ENCODE peak calls at places on chromosomes 6 and 20, in eight cellular contexts. Z, D, L, N, V, K, G and S are unnamed samples.
A peak's percentile ranks its signal among the peaks of the same experiment; 100 is the strongest.

GRCh38 chr20:32638848-32639247 is 34.9 kb downstream of the C20orf203 start:
- DNase-seq in N (no peak), K (no peak), G (no peak), L (peak; percentile 77), Z (no peak), V (no peak), D (no peak), S (peak; percentile 17)

GRCh38 chr20:36839150-36839549 is 36.8 kb upstream of the TLDC2 start:
- DNase-seq in D (no peak), V (no peak), L (no peak), N (no peak), K (no peak), Z (no peak), G (no peak), S (no peak)

GRCh38 chr6:81985191-81985590 is 232.7 kb upstream of the TENT5A start:
- DNase-seq in D (no peak), Z (no peak), V (no peak), K (no peak), N (no peak), G (no peak), L (no peak), S (no peak)

GRCh38 chr20:62350098-62350628 is 16.9 kb downstream of the LAMA5 start:
- DNase-seq in Z (no peak), K (no peak), N (no peak), V (no peak), D (no peak), L (peak; percentile 25), G (peak; percentile 24), S (no peak)

GRCh38 chr6:31732029-31732428 is 2.9 kb upstream of the DDAH2 start:
- DNase-seq in K (no peak), N (no peak), V (no peak), G (no peak), D (no peak), L (no peak), Z (no peak), S (no peak)

GRCh38 chr20:8749101-8749500 is 319.8 kb upstream of the PLCB4 start:
- DNase-seq in L (no peak), N (no peak), K (no peak), V (no peak), G (no peak), D (peak; percentile 60), Z (no peak), S (no peak)

GRCh38 chr6:2355155-2355554 is 109.8 kb upstream of the GMDS start:
- DNase-seq in G (no peak), D (no peak), Z (no peak), V (no peak), L (no peak), K (no peak), N (no peak), S (no peak)

GRCh38 chr6:107323133-107323785 is 136.1 kb downstream of the PDSS2 start:
- DNase-seq in L (no peak), D (peak; percentile 89), G (peak; percentile 17), N (no peak), V (no peak), K (no peak), Z (no peak), S (no peak)

GRCh38 chr20:3165473-3166337 is 6.0 kb upstream of the FASTKD5 start:
- DNase-seq in D (peak; percentile 40), G (no peak), Z (no peak), N (no peak), K (peak; percentile 51), L (peak; percentile 76), V (no peak), S (peak; percentile 65)

GRCh38 chr6:149231786-149232185 is 85.7 kb upstream of the TAB2 start:
- DNase-seq in Z (no peak), V (no peak), D (no peak), L (no peak), K (no peak), G (no peak), N (no peak), S (no peak)

GRCh38 chr20:38542994-38543906 is 37.7 kb upstream of the ADIG start:
- DNase-seq in V (no peak), N (no peak), Z (no peak), D (no peak), L (no peak), K (peak; percentile 17), G (no peak), S (no peak)

GRCh38 chr6:131292145-131292938 is 157.1 kb downstream of the AKAP7 start:
- DNase-seq in N (no peak), K (no peak), G (no peak), Z (no peak), D (no peak), V (no peak), L (no peak), S (no peak)

GRCh38 chr20:49400904-49401303 is 81.6 kb downstream of the KCNB1 start:
- DNase-seq in K (no peak), N (no peak), Z (no peak), D (peak; percentile 14), L (no peak), V (no peak), G (no peak), S (no peak)

GRCh38 chr6:157653521-157653920 is 169.5 kb upstream of the SNX9 start:
- DNase-seq in N (no peak), Z (no peak), G (no peak), L (no peak), K (no peak), V (no peak), D (no peak), S (no peak)

GRCh38 chr20:48359692-48360337 is 468.0 kb downstream of the PREX1 start:
- DNase-seq in G (no peak), K (no peak), Z (no peak), L (no peak), D (no peak), N (peak; percentile 81), V (no peak), S (no peak)

GRCh38 chr6:147395158-147395557 is 113.3 kb upstream of the SAMD5 start:
- DNase-seq in N (no peak), Z (no peak), L (no peak), K (no peak), V (no peak), G (no peak), D (no peak), S (peak; percentile 39)

GRCh38 chr6:34560366-34561226 is 4.5 kb upstream of the SPDEF start:
- DNase-seq in G (peak; percentile 38), N (no peak), Z (no peak), L (peak; percentile 88), V (no peak), D (peak; percentile 53), K (no peak), S (no peak)

GRCh38 chr6:80767808-80768207 is 661.3 kb downstream of the BCKDHB start:
- DNase-seq in L (no peak), N (no peak), K (no peak), Z (no peak), D (peak; percentile 94), V (no peak), G (peak; percentile 60), S (peak; percentile 46)

GRCh38 chr6:56995347-56995746 is 40.4 kb downstream of the BEND6 start:
- DNase-seq in V (no peak), Z (no peak), N (no peak), L (no peak), K (no peak), G (no peak), D (no peak), S (no peak)

GRCh38 chr6:52598824-52599190 is 21.9 kb upstream of the TRAM2 start:
- DNase-seq in V (no peak), N (no peak), D (no peak), Z (no peak), K (no peak), L (no peak), G (no peak), S (no peak)

GRCh38 chr6:151804585-151805285 is 2.7 kb upstream of the ESR1 start:
- DNase-seq in K (no peak), V (no peak), G (no peak), D (no peak), L (no peak), N (no peak), Z (no peak), S (no peak)

GRCh38 chr20:24933266-24933908 is 15.7 kb upstream of the CST7 start:
- DNase-seq in D (no peak), L (no peak), K (no peak), G (no peak), Z (no peak), V (no peak), N (no peak), S (no peak)